ENCODE peak calls at places on chromosome 21, in ten cellular contexts. Q, H, E, J, V, D, G, Y, M and B are unnamed samples.

GRCh38 chr21:33299181-33299752 is 25.5 kb upstream of the IFNAR1 start:
- DNase-seq in V (no peak), J (no peak), Y (no peak), D (no peak), G (no peak), M (no peak), Q (peak; percentile 3), H (no peak), E (peak; percentile 44), B (no peak)

GRCh38 chr21:45990741-45991605 is 9.4 kb downstream of the COL6A1 start:
- DNase-seq in V (no peak), E (no peak), D (no peak), Y (no peak), Q (no peak), H (peak; percentile 67), J (no peak), G (no peak), M (peak; percentile 10), B (no peak)

GRCh38 chr21:33245289-33245918 is 15.7 kb downstream of the IFNAR2 start:
- DNase-seq in G (no peak), Y (no peak), Q (no peak), H (no peak), V (no peak), M (no peak), E (no peak), J (no peak), D (no peak), B (no peak)

GRCh38 chr21:39499156-39499555 is 47.4 kb downstream of the SH3BGR start:
- DNase-seq in D (no peak), H (no peak), G (no peak), Q (no peak), Y (no peak), J (no peak), E (no peak), V (no peak), M (no peak), B (no peak)

GRCh38 chr21:44800971-44801467 is 601 bp downstream of the UBE2G2 start:
- DNase-seq in J (peak; percentile 26), D (no peak), Y (peak; percentile 62), E (no peak), H (no peak), Q (no peak), V (peak; percentile 49), M (no peak), G (peak; percentile 31), B (no peak)

GRCh38 chr21:27805696-27806095 is 838.8 kb upstream of the ADAMTS5 start:
- DNase-seq in M (no peak), G (no peak), V (no peak), E (no peak), Q (no peak), J (no peak), H (no peak), D (no peak), Y (peak; percentile 42), B (no peak)

GRCh38 chr21:25097648-25098047 is 509.6 kb downstream of the MRPL39 start:
- DNase-seq in H (no peak), Y (no peak), J (no peak), D (no peak), Q (no peak), G (no peak), V (no peak), E (no peak), M (no peak), B (no peak)

GRCh38 chr21:25573409-25574206 is 33.7 kb downstream of the MRPL39 start:
- DNase-seq in J (peak; percentile 10), Y (peak; percentile 92), E (peak; percentile 72), V (peak; percentile 71), G (peak; percentile 94), M (no peak), Q (no peak), H (no peak), D (no peak), B (no peak)

GRCh38 chr21:33395866-33396265 is 7.3 kb upstream of the IFNGR2 start:
- DNase-seq in Q (no peak), V (peak; percentile 10), M (no peak), G (peak; percentile 75), J (no peak), H (no peak), Y (peak; percentile 46), D (no peak), E (no peak), B (no peak)

GRCh38 chr21:36606983-36607325 is 92.0 kb upstream of the SIM2 start:
- DNase-seq in M (no peak), H (no peak), D (no peak), E (no peak), G (no peak), Q (no peak), Y (no peak), V (no peak), J (no peak), B (no peak)

GRCh38 chr21:17903929-17904639 is 84.9 kb upstream of the C21orf91 start:
- DNase-seq in E (no peak), M (no peak), Q (no peak), V (no peak), H (no peak), Y (no peak), D (no peak), J (no peak), G (no peak), B (no peak)

GRCh38 chr21:16942703-16943102 is 570.1 kb upstream of the CXADR start:
- DNase-seq in E (no peak), Q (no peak), Y (no peak), D (peak; percentile 2), M (no peak), J (no peak), H (no peak), G (peak; percentile 7), V (peak; percentile 9), B (no peak)

GRCh38 chr21:37139902-37140301 is 66.8 kb downstream of the TTC3 start:
- DNase-seq in H (no peak), D (no peak), V (peak; percentile 60), J (no peak), M (no peak), Y (peak; percentile 92), Q (no peak), E (no peak), G (peak; percentile 75), B (no peak)

GRCh38 chr21:33071878-33072306 is 2.0 kb downstream of the OLIG1 start:
- DNase-seq in Y (peak; percentile 11), Q (no peak), H (no peak), V (no peak), D (no peak), M (no peak), G (no peak), J (no peak), E (no peak), B (no peak)